ENCODE peak calls at places on chromosome 3, in five cellular contexts. C, P, Q, I and S are unnamed samples.

GRCh38 chr3:127829537-127829936 is 7.2 kb upstream of the MGLL start:
- DNase-seq in C (no peak), P (no peak), Q (no peak), I (no peak), S (peak)

GRCh38 chr3:114446605-114447004 is 152.8 kb downstream of the TIGIT start:
- DNase-seq in C (no peak), P (no peak), Q (no peak), I (peak), S (no peak)

GRCh38 chr3:191269289-191270085 is 59.7 kb upstream of the CCDC50 start:
- DNase-seq in C (no peak), P (no peak), Q (no peak), I (no peak), S (peak)

GRCh38 chr3:130729154-130729553 is 17.5 kb downstream of the PIK3R4 start:
- DNase-seq in C (no peak), P (no peak), Q (peak), I (no peak), S (no peak)

GRCh38 chr3:150749218-150749617 is 13.8 kb downstream of the SIAH2 start:
- DNase-seq in C (no peak), P (no peak), Q (no peak), I (no peak), S (no peak)

GRCh38 chr3:112546216-112546759 is 15.5 kb downstream of the ATG3 start:
- DNase-seq in C (no peak), P (no peak), Q (no peak), I (no peak), S (no peak)

GRCh38 chr3:23810342-23811116 is 4.8 kb downstream of the UBE2E1 start:
- DNase-seq in C (peak), P (peak), Q (peak), I (peak), S (peak)

GRCh38 chr3:12998648-12999047 is 74.6 kb downstream of the IQSEC1 start:
- DNase-seq in C (no peak), P (no peak), Q (no peak), I (no peak), S (no peak)

GRCh38 chr3:10964537-10965167 is 27.9 kb upstream of the SLC6A1 start:
- DNase-seq in C (no peak), P (no peak), Q (peak), I (no peak), S (no peak)

GRCh38 chr3:29922990-29923746 is 642.3 kb downstream of the RBMS3 start:
- DNase-seq in C (no peak), P (no peak), Q (peak), I (no peak), S (peak)

GRCh38 chr3:146502887-146503458 is 33.6 kb upstream of the PLSCR2 start:
- DNase-seq in C (no peak), P (no peak), Q (no peak), I (no peak), S (no peak)

GRCh38 chr3:194136519-194137313 is 768 bp downstream of the HES1 start:
- DNase-seq in C (peak), P (peak), Q (no peak), I (no peak), S (peak)

GRCh38 chr3:123053107-123053506 is 13.7 kb upstream of the PDIA5 start:
- DNase-seq in C (no peak), P (no peak), Q (no peak), I (no peak), S (no peak)